ENCODE peak calls at places on chromosome 21, in seven cellular contexts. B is AG09319; X is anterior cingulate cortex; N is fibroblast of the conjunctiva; J is central memory CD4-positive, alpha-beta T cell; U is Right ventricle myocardium superior; R is adipocyte. O is an unnamed sample.

GRCh38 chr21:33247596-33247995 is 17.9 kb downstream of the IFNAR2 start:
- DNase-seq in B (no peak), R (no peak), J (no peak), N (no peak), U (no peak), X (no peak), O (no peak)

GRCh38 chr21:23955130-23955873 is 1652.0 kb downstream of the MRPL39 start:
- DNase-seq in N (no peak), J (no peak), B (no peak), U (no peak), R (no peak), X (no peak), O (no peak)

GRCh38 chr21:33855190-33855589 is 60.4 kb downstream of the ATP5PO start:
- DNase-seq in B (no peak), J (no peak), U (no peak), N (no peak), X (no peak), R (no peak), O (no peak)

GRCh38 chr21:25563399-25564116 is 43.7 kb downstream of the MRPL39 start:
- DNase-seq in N (no peak), U (no peak), B (no peak), J (peak; percentile 39), X (no peak), R (no peak), O (no peak)

GRCh38 chr21:36254106-36254941 is 65.7 kb upstream of the MORC3 start:
- DNase-seq in B (no peak), R (no peak), X (no peak), J (no peak), N (no peak), U (no peak), O (no peak)

GRCh38 chr21:31780944-31781343 is 49.0 kb upstream of the SCAF4 start:
- DNase-seq in B (no peak), N (no peak), J (no peak), R (peak; percentile 19), X (no peak), U (no peak), O (no peak)

GRCh38 chr21:36718951-36719501 is 20.1 kb downstream of the SIM2 start:
- DNase-seq in X (peak; percentile 83), J (no peak), U (no peak), R (no peak), N (no peak), B (no peak), O (no peak)

GRCh38 chr21:25995283-25995682 is 175.3 kb downstream of the APP start:
- DNase-seq in U (no peak), B (no peak), J (no peak), X (peak; percentile 33), R (no peak), N (no peak), O (no peak)

GRCh38 chr21:29406385-29406784 is 107.7 kb downstream of the BACH1 start:
- DNase-seq in B (no peak), N (no peak), X (no peak), J (no peak), R (no peak), U (no peak), O (no peak)

GRCh38 chr21:17679002-17679600 is 66.4 kb upstream of the BTG3 start:
- DNase-seq in X (no peak), J (peak; percentile 63), B (peak; percentile 40), N (peak; percentile 67), R (peak; percentile 86), U (no peak), O (no peak)

GRCh38 chr21:31731112-31731801 is 661 bp downstream of the SCAF4 start:
- DNase-seq in X (peak; percentile 31), U (peak; percentile 57), B (no peak), J (peak; percentile 59), N (no peak), R (peak; percentile 79), O (peak; percentile 48)

GRCh38 chr21:22516230-22516629 is 1518.0 kb downstream of the NCAM2 start:
- DNase-seq in X (no peak), R (no peak), J (no peak), N (no peak), B (no peak), U (no peak), O (no peak)

GRCh38 chr21:33070921-33071877 is 1.3 kb downstream of the OLIG1 start:
- DNase-seq in B (no peak), R (no peak), U (peak; percentile 46), J (no peak), X (peak; percentile 48), N (no peak), O (peak; percentile 23)

GRCh38 chr21:44377201-44377921 is 23.9 kb downstream of the TRPM2 start:
- DNase-seq in X (no peak), J (no peak), U (peak; percentile 31), R (no peak), N (no peak), B (no peak), O (no peak)

GRCh38 chr21:37266515-37267221 is 466 bp downstream of the VPS26C start:
- DNase-seq in X (peak; percentile 53), U (peak; percentile 69), J (no peak), R (peak; percentile 75), B (no peak), N (no peak), O (peak; percentile 21)

GRCh38 chr21:26965567-26966359 is 1.1 kb downstream of the ADAMTS5 start:
- DNase-seq in N (no peak), U (peak; percentile 78), B (no peak), J (no peak), X (no peak), R (peak; percentile 50), O (peak; percentile 50)

GRCh38 chr21:14683021-14683420 is 136.9 kb upstream of the SAMSN1 start:
- DNase-seq in B (no peak), X (no peak), R (no peak), U (no peak), N (no peak), J (no peak), O (no peak)

GRCh38 chr21:40191616-40192015 is 324.4 kb downstream of the PCP4 start:
- DNase-seq in X (no peak), N (no peak), U (no peak), J (no peak), B (no peak), R (no peak), O (no peak)

GRCh38 chr21:45261093-45261492 is 26.6 kb downstream of the POFUT2 start:
- DNase-seq in N (no peak), J (no peak), B (no peak), X (no peak), R (no peak), U (no peak), O (no peak)

GRCh38 chr21:35510294-35510693 is 461.2 kb upstream of the RUNX1 start:
- DNase-seq in X (no peak), R (no peak), B (no peak), J (no peak), U (no peak), N (no peak), O (no peak)

GRCh38 chr21:34306246-34306645 is 57.6 kb upstream of the KCNE2 start:
- DNase-seq in N (no peak), U (no peak), J (no peak), R (peak; percentile 27), B (no peak), X (no peak), O (no peak)

GRCh38 chr21:42146821-42147220 is 72.1 kb upstream of the ABCG1 start:
- DNase-seq in U (no peak), J (no peak), B (no peak), N (no peak), R (no peak), X (no peak), O (no peak)

GRCh38 chr21:45286671-45287437 is 841 bp downstream of the POFUT2 start:
- DNase-seq in B (no peak), U (no peak), N (no peak), J (no peak), R (peak; percentile 47), X (no peak), O (peak; percentile 49)

GRCh38 chr21:15967661-15968060 is 237.9 kb downstream of the USP25 start:
- DNase-seq in N (no peak), J (no peak), R (peak; percentile 18), U (no peak), X (no peak), B (no peak), O (no peak)

GRCh38 chr21:37712204-37712934 is 203.9 kb downstream of the KCNJ6 start:
- DNase-seq in B (peak; percentile 19), R (peak; percentile 89), J (no peak), X (peak; percentile 33), U (peak; percentile 71), N (peak; percentile 48), O (peak; percentile 79)

GRCh38 chr21:43626390-43626789 is 32.9 kb downstream of the HSF2BP start:
- DNase-seq in B (no peak), X (no peak), R (no peak), U (no peak), N (no peak), J (no peak), O (no peak)

GRCh38 chr21:43703068-43703880 is 15.7 kb upstream of the PDXK start:
- DNase-seq in J (no peak), X (no peak), U (peak; percentile 79), B (peak; percentile 61), N (peak; percentile 70), R (peak; percentile 93), O (peak; percentile 33)

GRCh38 chr21:29218749-29219148 is 80.0 kb upstream of the BACH1 start:
- DNase-seq in J (no peak), N (no peak), B (no peak), U (no peak), X (no peak), R (no peak), O (no peak)

GRCh38 chr21:32603131-32603530 is 9.0 kb downstream of the CFAP298 start:
- DNase-seq in B (no peak), U (no peak), J (no peak), R (no peak), N (no peak), X (no peak), O (no peak)

GRCh38 chr21:15241997-15242767 is 177.4 kb upstream of the NRIP1 start:
- DNase-seq in J (no peak), X (no peak), B (no peak), N (no peak), U (no peak), R (no peak), O (no peak)

GRCh38 chr21:35738342-35738961 is 321.9 kb downstream of the SETD4 start:
- DNase-seq in N (no peak), X (no peak), R (no peak), B (no peak), U (no peak), J (no peak), O (no peak)

GRCh38 chr21:16792155-16792554 is 720.7 kb upstream of the CXADR start:
- DNase-seq in J (no peak), N (no peak), R (no peak), B (peak; percentile 14), X (no peak), U (no peak), O (no peak)

GRCh38 chr21:41621523-41621922 is 113.6 kb upstream of the TMPRSS2 start:
- DNase-seq in U (no peak), B (no peak), N (peak; percentile 54), J (no peak), X (no peak), R (no peak), O (no peak)

GRCh38 chr21:46118871-46119564 is 21.1 kb downstream of the COL6A2 start:
- DNase-seq in J (no peak), R (no peak), U (no peak), B (no peak), N (no peak), X (no peak), O (no peak)

GRCh38 chr21:45266518-45267389 is 20.9 kb downstream of the POFUT2 start:
- DNase-seq in U (peak; percentile 35), N (no peak), B (no peak), J (peak; percentile 75), R (no peak), X (no peak), O (no peak)

GRCh38 chr21:32350211-32350980 is 42.4 kb downstream of the URB1 start:
- DNase-seq in J (no peak), B (no peak), N (no peak), X (no peak), U (no peak), R (no peak), O (no peak)

GRCh38 chr21:16587671-16588379 is 858.0 kb downstream of the USP25 start:
- DNase-seq in B (no peak), N (peak; percentile 47), X (no peak), R (peak; percentile 77), U (no peak), J (no peak), O (no peak)